ENCODE peak calls at places on chromosome 20, in six cellular contexts. C is cardiac fibroblast; E is endothelial cell; F is CD8-positive, alpha-beta T cell; Y is PC-3; J is type B pancreatic cell. R is an unnamed sample.

GRCh38 chr20:40582531-40582930 is 106.5 kb downstream of the MAFB start:
- DNase-seq in C (no peak), E (no peak), F (no peak), Y (no peak), J (no peak), R (no peak)

GRCh38 chr20:50746138-50746940 is 15.0 kb downstream of the PARD6B start:
- DNase-seq in C (peak; percentile 43), E (no peak), F (no peak), Y (no peak), J (peak; percentile 11), R (peak; percentile 13)

GRCh38 chr20:49278817-49279676 is 1.2 kb upstream of the ZNFX1 start:
- DNase-seq in C (peak; percentile 39), E (peak; percentile 5), F (no peak), Y (no peak), J (no peak), R (no peak)

GRCh38 chr20:50335105-50335504 is 144.5 kb downstream of the CEBPB start:
- DNase-seq in C (peak; percentile 25), E (peak; percentile 22), F (no peak), Y (peak; percentile 57), J (no peak), R (no peak)

GRCh38 chr20:13745784-13746183 is 38.9 kb downstream of the ESF1 start:
- DNase-seq in C (no peak), E (no peak), F (no peak), Y (no peak), J (no peak), R (no peak)

GRCh38 chr20:43458422-43458924 is 777 bp downstream of the SRSF6 start:
- DNase-seq in C (peak; percentile 23), E (no peak), F (no peak), Y (no peak), J (no peak), R (no peak)

GRCh38 chr20:1122388-1123315 is 4.2 kb downstream of the PSMF1 start:
- DNase-seq in C (peak; percentile 60), E (no peak), F (no peak), Y (peak; percentile 76), J (no peak), R (no peak)

GRCh38 chr20:59772931-59773913 is 160.2 kb downstream of the SYCP2 start:
- DNase-seq in C (no peak), E (no peak), F (no peak), Y (peak; percentile 52), J (no peak), R (peak; percentile 67)

GRCh38 chr20:59400666-59401065 is 100.3 kb downstream of the EDN3 start:
- DNase-seq in C (no peak), E (no peak), F (no peak), Y (no peak), J (no peak), R (no peak)

GRCh38 chr20:53387983-53388675 is 205.5 kb downstream of the ZNF217 start:
- DNase-seq in C (no peak), E (no peak), F (peak; percentile 16), Y (no peak), J (no peak), R (no peak)

GRCh38 chr20:37330316-37330715 is 15.6 kb upstream of the SRC start:
- DNase-seq in C (no peak), E (no peak), F (no peak), Y (no peak), J (no peak), R (no peak)

GRCh38 chr20:48340915-48341314 is 486.9 kb downstream of the PREX1 start:
- DNase-seq in C (no peak), E (no peak), F (no peak), Y (no peak), J (no peak), R (no peak)

GRCh38 chr20:61684136-61684535 is 381.5 kb downstream of the TAF4 start:
- DNase-seq in C (no peak), E (no peak), F (no peak), Y (no peak), J (no peak), R (no peak)

GRCh38 chr20:36832791-36833190 is 43.1 kb upstream of the TLDC2 start:
- DNase-seq in C (no peak), E (no peak), F (no peak), Y (no peak), J (no peak), R (no peak)

GRCh38 chr20:37463726-37464125 is 57.3 kb upstream of the NNAT start:
- DNase-seq in C (no peak), E (no peak), F (no peak), Y (no peak), J (no peak), R (no peak)

GRCh38 chr20:2386516-2387179 is 5.9 kb downstream of the TGM6 start:
- DNase-seq in C (peak; percentile 3), E (no peak), F (no peak), Y (no peak), J (no peak), R (no peak)

GRCh38 chr20:38209736-38210405 is 44.8 kb upstream of the TGM2 start:
- DNase-seq in C (no peak), E (no peak), F (no peak), Y (peak; percentile 49), J (no peak), R (no peak)

GRCh38 chr20:52434041-52434425 is 242.5 kb upstream of the ZFP64 start:
- DNase-seq in C (peak; percentile 16), E (no peak), F (no peak), Y (no peak), J (no peak), R (no peak)

GRCh38 chr20:57596358-57596757 is 23.9 kb downstream of the ZBP1 start:
- DNase-seq in C (no peak), E (no peak), F (no peak), Y (no peak), J (no peak), R (no peak)

GRCh38 chr20:3400260-3401155 is 7.0 kb downstream of the DNAAF9 start:
- DNase-seq in C (no peak), E (no peak), F (no peak), Y (no peak), J (no peak), R (no peak)

GRCh38 chr20:50689864-50690263 is 1.5 kb downstream of the RIPOR3 start:
- DNase-seq in C (peak; percentile 84), E (no peak), F (no peak), Y (no peak), J (no peak), R (no peak)

GRCh38 chr20:61887694-61888093 is 178.0 kb downstream of the TAF4 start:
- DNase-seq in C (no peak), E (no peak), F (no peak), Y (no peak), J (no peak), R (no peak)

GRCh38 chr20:18926972-18927371 is 113.4 kb downstream of the SCP2D1 start:
- DNase-seq in C (no peak), E (no peak), F (no peak), Y (peak; percentile 38), J (no peak), R (no peak)

GRCh38 chr20:9022361-9022760 is 46.5 kb upstream of the PLCB4 start:
- DNase-seq in C (no peak), E (no peak), F (no peak), Y (no peak), J (no peak), R (no peak)

GRCh38 chr20:56422131-56422823 is 10.2 kb downstream of the CASS4 start:
- DNase-seq in C (peak; percentile 76), E (no peak), F (no peak), Y (peak; percentile 92), J (no peak), R (no peak)

GRCh38 chr20:58092871-58093270 is 135.6 kb downstream of the ANKRD60 start:
- DNase-seq in C (no peak), E (no peak), F (no peak), Y (no peak), J (no peak), R (no peak)

GRCh38 chr20:15949391-15949790 is 623.9 kb downstream of the KIF16B start:
- DNase-seq in C (no peak), E (no peak), F (no peak), Y (no peak), J (no peak), R (no peak)

GRCh38 chr20:16434087-16434664 is 139.1 kb downstream of the KIF16B start:
- DNase-seq in C (peak; percentile 31), E (peak; percentile 79), F (peak; percentile 12), Y (peak; percentile 82), J (peak; percentile 69), R (peak; percentile 84)

GRCh38 chr20:46316984-46317684 is 8.8 kb upstream of the CDH22 start:
- DNase-seq in C (no peak), E (no peak), F (no peak), Y (no peak), J (no peak), R (no peak)
- TF ChIP-seq CTCF in C (no peak), E (no peak), F (no peak), Y (no peak), J (no peak), R (no peak)

GRCh38 chr20:21693322-21693721 is 12.1 kb upstream of the PAX1 start:
- DNase-seq in C (no peak), E (no peak), F (no peak), Y (no peak), J (no peak), R (no peak)
- TF ChIP-seq CTCF in C (no peak), E (peak; percentile 62), F (no peak), Y (peak; percentile 50), J (peak; percentile 66), R (no peak)

GRCh38 chr20:4569092-4569491 is 152.6 kb upstream of the PRND start:
- DNase-seq in C (no peak), E (no peak), F (no peak), Y (no peak), J (no peak), R (no peak)
- TF ChIP-seq CTCF in C (peak; percentile 35), E (no peak), F (no peak), Y (peak; percentile 32), J (peak; percentile 55), R (no peak)

GRCh38 chr20:35490736-35491181 is 35.4 kb downstream of the CEP250 start:
- DNase-seq in C (no peak), E (no peak), F (peak; percentile 56), Y (no peak), J (no peak), R (no peak)
- TF ChIP-seq CTCF in C (no peak), E (no peak), F (no peak), Y (no peak), J (no peak), R (no peak)

R was measured in osteocyte.